ENCODE peak calls at places on chromosomes 3 and 15, in eight cellular contexts. O is tibial nerve, D is A549, Q is GM12878, R is transverse colon, G is ovary, B is HepG2, Y is sigmoid colon. M is an unnamed sample.

GRCh38 chr3:46551615-46552014 is 14.5 kb downstream of the LRRC2 start:
- DNase-seq in Q (no peak), Y (no peak), O (no peak), G (no peak), R (no peak), D (no peak), B (no peak), M (no peak)

GRCh38 chr3:108093616-108094015 is 2.8 kb upstream of the CD47 start:
- DNase-seq in D (no peak), Q (no peak), G (no peak), O (no peak), B (no peak), Y (no peak), R (no peak), M (no peak)

GRCh38 chr3:169664034-169664820 is 715 bp upstream of the MECOM start:
- DNase-seq in R (peak; percentile 15), Q (no peak), Y (no peak), O (no peak), B (no peak), D (no peak), G (no peak), M (no peak)

GRCh38 chr3:61443886-61444285 is 117.5 kb upstream of the PTPRG start:
- DNase-seq in O (no peak), Y (no peak), D (no peak), B (no peak), R (no peak), Q (no peak), G (no peak), M (no peak)

GRCh38 chr3:174440741-174441587 is 418.2 kb upstream of the NAALADL2 start:
- DNase-seq in Y (peak; percentile 94), B (peak; percentile 31), Q (no peak), G (peak; percentile 94), O (peak; percentile 69), R (peak; percentile 85), D (peak; percentile 20), M (peak; percentile 94)

GRCh38 chr3:143686638-143687197 is 161.6 kb downstream of the SLC9A9 start:
- DNase-seq in Y (no peak), R (no peak), Q (no peak), D (no peak), G (no peak), O (no peak), B (no peak), M (no peak)

GRCh38 chr15:67548862-67549651 is 6.6 kb downstream of the MAP2K5 start:
- DNase-seq in Q (no peak), D (no peak), B (no peak), O (no peak), R (peak; percentile 54), Y (peak; percentile 66), G (no peak), M (no peak)

GRCh38 chr3:61378321-61378720 is 127.1 kb upstream of the FHIT start:
- DNase-seq in Q (no peak), G (no peak), Y (no peak), R (no peak), O (no peak), D (no peak), B (no peak), M (no peak)

GRCh38 chr3:45992133-45992729 is 3.4 kb downstream of the FYCO1 start:
- DNase-seq in B (no peak), Y (peak; percentile 66), G (no peak), R (no peak), O (no peak), Q (no peak), D (no peak), M (no peak)

GRCh38 chr15:85318048-85318731 is 62.2 kb upstream of the AKAP13 start:
- DNase-seq in D (peak; percentile 29), Y (no peak), O (no peak), B (no peak), G (no peak), Q (peak; percentile 83), R (peak; percentile 84), M (no peak)

GRCh38 chr3:45168451-45168850 is 22.3 kb upstream of the CDCP1 start:
- DNase-seq in D (no peak), Y (no peak), R (no peak), B (no peak), O (no peak), Q (no peak), G (no peak), M (no peak)

GRCh38 chr3:179026636-179027035 is 45.0 kb downstream of the ZMAT3 start:
- DNase-seq in D (no peak), G (no peak), O (no peak), R (no peak), Y (no peak), Q (no peak), B (no peak), M (no peak)

GRCh38 chr15:101646652-101647051 is 5.5 kb downstream of the TM2D3 start:
- DNase-seq in Q (no peak), O (no peak), Y (no peak), D (no peak), B (no peak), R (no peak), G (no peak), M (no peak)

GRCh38 chr3:36867810-36868209 is 77.0 kb downstream of the TRANK1 start:
- DNase-seq in R (no peak), B (no peak), Q (no peak), G (no peak), O (no peak), D (no peak), Y (no peak), M (no peak)

GRCh38 chr3:184466413-184466960 is 86.6 kb downstream of the CHRD start:
- DNase-seq in R (peak; percentile 21), Q (no peak), Y (no peak), B (no peak), D (no peak), O (no peak), G (peak; percentile 76), M (peak; percentile 91)

GRCh38 chr15:32688151-32688639 is 29.6 kb upstream of the GREM1 start:
- DNase-seq in B (peak; percentile 67), Y (no peak), R (no peak), Q (no peak), G (no peak), O (no peak), D (peak; percentile 37), M (peak; percentile 55)

GRCh38 chr3:183698760-183699159 is 1.2 kb downstream of the YEATS2 start:
- DNase-seq in R (peak; percentile 14), O (no peak), Y (no peak), G (no peak), Q (no peak), B (no peak), D (no peak), M (no peak)

GRCh38 chr3:89049119-89049518 is 58.3 kb upstream of the EPHA3 start:
- DNase-seq in D (no peak), G (no peak), B (peak; percentile 5), Y (no peak), O (no peak), Q (no peak), R (no peak), M (no peak)

GRCh38 chr3:10551139-10551538 is 45.8 kb upstream of the ATP2B2 start:
- DNase-seq in Y (no peak), D (no peak), B (no peak), Q (no peak), R (no peak), G (no peak), O (no peak), M (peak; percentile 68)

GRCh38 chr3:77038468-77038927 is 1.4 kb upstream of the ROBO2 start:
- DNase-seq in Y (peak; percentile 87), O (peak; percentile 23), G (peak; percentile 74), R (peak; percentile 40), Q (no peak), B (peak; percentile 68), D (peak; percentile 30), M (no peak)

GRCh38 chr3:42507751-42508335 is 5.4 kb downstream of the VIPR1 start:
- DNase-seq in B (no peak), R (peak; percentile 59), G (no peak), Y (peak; percentile 29), Q (no peak), O (no peak), D (no peak), M (no peak)

GRCh38 chr3:169966951-169967915 is 626 bp downstream of the SEC62 start:
- DNase-seq in R (no peak), D (peak; percentile 33), Y (peak; percentile 76), Q (no peak), G (no peak), B (peak; percentile 6), O (no peak), M (peak; percentile 93)

GRCh38 chr3:197281849-197282248 is 16.6 kb downstream of the DLG1 start:
- DNase-seq in R (no peak), G (no peak), B (no peak), O (no peak), Y (no peak), Q (no peak), D (no peak), M (no peak)

GRCh38 chr3:37453393-37454391 is 279.3 kb upstream of the LRRFIP2 start:
- DNase-seq in B (peak; percentile 10), Q (no peak), D (no peak), O (peak; percentile 37), R (peak; percentile 40), Y (peak; percentile 83), G (peak; percentile 43), M (peak; percentile 94)

GRCh38 chr15:66685638-66686150 is 16.3 kb upstream of the SMAD6 start:
- DNase-seq in Q (no peak), R (no peak), D (no peak), Y (no peak), G (no peak), O (no peak), B (no peak), M (no peak)

GRCh38 chr3:187295635-187296034 is 4.1 kb upstream of the MASP1 start:
- DNase-seq in Q (no peak), Y (no peak), R (no peak), O (no peak), G (no peak), B (no peak), D (no peak), M (no peak)
- TF ChIP-seq CTCF in Q (no peak), Y (no peak), R (peak; percentile 17), O (no peak), G (no peak), B (peak; percentile 63), D (no peak), M (peak; percentile 24)

DNA sequence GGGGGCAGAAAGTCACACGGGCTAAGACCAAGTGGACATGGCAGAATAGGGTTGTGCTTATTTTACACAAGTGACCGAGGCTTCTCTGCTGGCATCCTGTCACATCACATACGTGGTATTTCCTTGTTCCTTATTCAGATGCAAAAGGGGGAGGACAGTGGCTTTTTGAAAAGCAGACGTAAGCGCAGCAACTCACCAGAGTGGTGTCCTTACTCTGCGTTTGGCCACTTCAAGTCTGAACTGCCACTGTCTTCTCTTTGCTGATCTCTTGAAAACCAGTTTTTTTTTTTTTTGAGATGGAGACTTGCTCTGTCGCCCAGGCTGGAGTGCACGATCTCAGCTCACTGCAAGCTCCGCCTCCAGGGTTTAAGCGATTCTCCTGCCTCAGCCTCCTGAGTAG is 113.2 kb downstream of the SOX2 start:
- DNase-seq in G (no peak), Y (no peak), Q (no peak), O (no peak), D (no peak), B (no peak), R (no peak), M (no peak)
- TF ChIP-seq EP300 in G (no peak), Y (no peak), Q (no peak), O (no peak), D (no peak), B (no peak), R (no peak), M (no peak)

GRCh38 chr3:51710631-51711351 is 3.9 kb downstream of the GRM2 start:
- DNase-seq in B (no peak), O (no peak), Y (no peak), G (no peak), D (no peak), R (peak; percentile 3), Q (no peak), M (no peak)
- TF ChIP-seq CTCF in B (peak; percentile 67), O (no peak), Y (no peak), G (no peak), D (no peak), R (no peak), Q (no peak), M (no peak)

GRCh38 chr15:88610756-88611231 is 10.3 kb upstream of the AEN start:
- DNase-seq in Q (no peak), B (no peak), D (no peak), G (no peak), Y (no peak), O (no peak), R (no peak), M (no peak)
- TF ChIP-seq EP300 in Q (no peak), B (no peak), D (no peak), G (no peak), Y (no peak), O (no peak), R (no peak), M (no peak)

M was measured in esophagus muscularis mucosa.